ENCODE peak calls at places on chromosomes 4 and X, in ten cellular contexts. One of them, this sample, is unnamed. For H3K9me3, the result is how much of the 10 kb centered on the place peaks cover.

GRCh38 chrX:28719620-28720019 is 132.4 kb downstream of the IL1RAPL1 start:
- DNase-seq in ovary: no peak
- DNase-seq in mucosa of descending colon: no peak
- DNase-seq in K562: no peak
- DNase-seq in prostate gland: no peak
- DNase-seq in A673: no peak
- DNase-seq in left ventricle myocardium inferior: no peak
- DNase-seq in kidney: no peak
- DNase-seq in cardiac muscle cell: no peak
- DNase-seq in heart left ventricle: no peak
- DNase-seq in this sample: no peak

GRCh38 chr4:57055873-57056272 is 54.3 kb downstream of the IGFBP7 start:
- DNase-seq in ovary: no peak
- DNase-seq in mucosa of descending colon: no peak
- DNase-seq in K562: no peak
- DNase-seq in prostate gland: no peak
- DNase-seq in A673: no peak
- DNase-seq in left ventricle myocardium inferior: peak
- DNase-seq in kidney: no peak
- DNase-seq in cardiac muscle cell: no peak
- DNase-seq in heart left ventricle: peak
- DNase-seq in this sample: no peak

GRCh38 chr4:173212379-173212778 is 43.8 kb downstream of the GALNT7 start:
- DNase-seq in ovary: no peak
- DNase-seq in mucosa of descending colon: no peak
- DNase-seq in K562: no peak
- DNase-seq in prostate gland: no peak
- DNase-seq in A673: no peak
- DNase-seq in left ventricle myocardium inferior: no peak
- DNase-seq in kidney: no peak
- DNase-seq in cardiac muscle cell: no peak
- DNase-seq in heart left ventricle: no peak
- DNase-seq in this sample: no peak

GRCh38 chr4:48121180-48121579 is 12.9 kb downstream of the TXK start:
- DNase-seq in ovary: no peak
- DNase-seq in mucosa of descending colon: no peak
- DNase-seq in K562: no peak
- DNase-seq in prostate gland: no peak
- DNase-seq in A673: no peak
- DNase-seq in left ventricle myocardium inferior: no peak
- DNase-seq in kidney: no peak
- DNase-seq in cardiac muscle cell: no peak
- DNase-seq in heart left ventricle: no peak
- DNase-seq in this sample: no peak

GRCh38 chrX:7055386-7056137 is 92.0 kb upstream of the STS start:
- DNase-seq in ovary: no peak
- DNase-seq in mucosa of descending colon: peak
- DNase-seq in K562: peak
- DNase-seq in prostate gland: no peak
- DNase-seq in A673: no peak
- DNase-seq in left ventricle myocardium inferior: no peak
- DNase-seq in kidney: no peak
- DNase-seq in cardiac muscle cell: no peak
- DNase-seq in heart left ventricle: no peak
- DNase-seq in this sample: no peak

GRCh38 chrX:79065696-79066095 is 78.8 kb upstream of the GPR174 start:
- DNase-seq in ovary: no peak
- DNase-seq in mucosa of descending colon: no peak
- DNase-seq in K562: no peak
- DNase-seq in prostate gland: no peak
- DNase-seq in A673: no peak
- DNase-seq in left ventricle myocardium inferior: no peak
- DNase-seq in kidney: no peak
- DNase-seq in cardiac muscle cell: no peak
- DNase-seq in heart left ventricle: no peak
- DNase-seq in this sample: no peak

GRCh38 chr4:7746351-7747061 is 193.2 kb downstream of the AFAP1 start:
- DNase-seq in ovary: no peak
- DNase-seq in mucosa of descending colon: no peak
- DNase-seq in K562: no peak
- DNase-seq in prostate gland: no peak
- DNase-seq in A673: no peak
- DNase-seq in left ventricle myocardium inferior: no peak
- DNase-seq in kidney: no peak
- DNase-seq in cardiac muscle cell: no peak
- DNase-seq in heart left ventricle: no peak
- DNase-seq in this sample: no peak

GRCh38 chr4:76758290-76758882 is 139.6 kb downstream of the SOWAHB start:
- DNase-seq in ovary: no peak
- DNase-seq in mucosa of descending colon: peak
- DNase-seq in K562: peak
- DNase-seq in prostate gland: no peak
- DNase-seq in A673: peak
- DNase-seq in left ventricle myocardium inferior: no peak
- DNase-seq in kidney: no peak
- DNase-seq in cardiac muscle cell: peak
- DNase-seq in heart left ventricle: no peak
- DNase-seq in this sample: no peak

GRCh38 chr4:7362862-7363430 is 71.8 kb downstream of the PSAPL1 start:
- DNase-seq in ovary: no peak
- DNase-seq in mucosa of descending colon: no peak
- DNase-seq in K562: no peak
- DNase-seq in prostate gland: no peak
- DNase-seq in A673: no peak
- DNase-seq in left ventricle myocardium inferior: no peak
- DNase-seq in kidney: no peak
- DNase-seq in cardiac muscle cell: no peak
- DNase-seq in heart left ventricle: no peak
- DNase-seq in this sample: no peak

GRCh38 chrX:108396188-108396885 is 41.9 kb downstream of the COL4A6 start:
- DNase-seq in ovary: no peak
- DNase-seq in mucosa of descending colon: no peak
- DNase-seq in K562: no peak
- DNase-seq in prostate gland: peak
- DNase-seq in A673: no peak
- DNase-seq in left ventricle myocardium inferior: no peak
- DNase-seq in kidney: no peak
- DNase-seq in cardiac muscle cell: no peak
- DNase-seq in heart left ventricle: no peak
- DNase-seq in this sample: no peak

GRCh38 chr4:167897116-167897515 is 195.2 kb upstream of the ANXA10 start:
- DNase-seq in ovary: no peak
- DNase-seq in mucosa of descending colon: no peak
- DNase-seq in K562: no peak
- DNase-seq in prostate gland: peak
- DNase-seq in A673: peak
- DNase-seq in left ventricle myocardium inferior: no peak
- DNase-seq in kidney: no peak
- DNase-seq in cardiac muscle cell: peak
- DNase-seq in heart left ventricle: no peak
- DNase-seq in this sample: no peak

GRCh38 chr4:44670466-44671199 is 7.6 kb upstream of the GUF1 start:
- DNase-seq in ovary: no peak
- DNase-seq in mucosa of descending colon: no peak
- DNase-seq in K562: no peak
- DNase-seq in prostate gland: no peak
- DNase-seq in A673: peak
- DNase-seq in left ventricle myocardium inferior: no peak
- DNase-seq in kidney: no peak
- DNase-seq in cardiac muscle cell: peak
- DNase-seq in heart left ventricle: no peak
- DNase-seq in this sample: no peak

GRCh38 chr4:44679060-44679459 is 840 bp downstream of the GUF1 start:
- DNase-seq in ovary: no peak
- DNase-seq in mucosa of descending colon: no peak
- DNase-seq in K562: no peak
- DNase-seq in prostate gland: no peak
- DNase-seq in A673: no peak
- DNase-seq in left ventricle myocardium inferior: no peak
- DNase-seq in kidney: no peak
- DNase-seq in cardiac muscle cell: no peak
- DNase-seq in heart left ventricle: no peak
- DNase-seq in this sample: no peak

GRCh38 chr4:44671636-44672035 is 6.6 kb upstream of the GUF1 start:
- DNase-seq in ovary: no peak
- DNase-seq in mucosa of descending colon: no peak
- DNase-seq in K562: no peak
- DNase-seq in prostate gland: no peak
- DNase-seq in A673: no peak
- DNase-seq in left ventricle myocardium inferior: no peak
- DNase-seq in kidney: no peak
- DNase-seq in cardiac muscle cell: no peak
- DNase-seq in heart left ventricle: no peak
- DNase-seq in this sample: no peak

GRCh38 chr4:44678094-44679023 is at the start of gene GUF1:
- DNase-seq in ovary: peak
- DNase-seq in mucosa of descending colon: peak
- DNase-seq in K562: peak
- DNase-seq in prostate gland: peak
- DNase-seq in A673: peak
- DNase-seq in left ventricle myocardium inferior: peak
- DNase-seq in kidney: peak
- DNase-seq in cardiac muscle cell: peak
- DNase-seq in heart left ventricle: peak
- DNase-seq in this sample: peak

DNA sequence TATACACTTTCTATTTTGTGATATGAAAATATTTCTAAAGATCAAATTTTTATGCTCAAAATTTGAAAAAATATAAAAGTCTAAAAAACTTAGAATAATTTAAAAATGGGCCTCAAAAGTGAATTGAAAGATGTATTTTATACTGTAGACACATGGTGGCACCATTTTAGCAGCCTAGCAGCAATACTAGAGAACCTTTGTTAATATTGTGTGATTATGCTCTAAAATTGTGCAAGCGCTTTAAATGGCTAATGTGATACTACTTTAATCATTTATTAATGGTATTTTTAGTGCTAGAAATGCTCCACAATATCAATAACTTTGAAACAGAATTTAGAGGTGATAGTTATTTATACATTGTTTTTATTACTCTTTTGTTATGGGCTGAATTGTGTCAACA is 3.7 kb upstream of the GUF1 start:
- DNase-seq in ovary: no peak
- DNase-seq in mucosa of descending colon: no peak
- DNase-seq in K562: peak
- DNase-seq in prostate gland: no peak
- DNase-seq in A673: peak
- DNase-seq in left ventricle myocardium inferior: no peak
- DNase-seq in kidney: no peak
- DNase-seq in cardiac muscle cell: peak
- DNase-seq in heart left ventricle: no peak
- DNase-seq in this sample: no peak
- TF ChIP-seq CTCF in ovary: no peak
- TF ChIP-seq CTCF in mucosa of descending colon: no peak
- TF ChIP-seq CTCF in K562: no peak
- TF ChIP-seq CTCF in prostate gland: no peak
- TF ChIP-seq CTCF in A673: peak
- TF ChIP-seq CTCF in left ventricle myocardium inferior: no peak
- TF ChIP-seq CTCF in kidney: no peak
- TF ChIP-seq CTCF in cardiac muscle cell: no peak
- TF ChIP-seq CTCF in heart left ventricle: no peak
- TF ChIP-seq CTCF in this sample: no peak

DNA sequence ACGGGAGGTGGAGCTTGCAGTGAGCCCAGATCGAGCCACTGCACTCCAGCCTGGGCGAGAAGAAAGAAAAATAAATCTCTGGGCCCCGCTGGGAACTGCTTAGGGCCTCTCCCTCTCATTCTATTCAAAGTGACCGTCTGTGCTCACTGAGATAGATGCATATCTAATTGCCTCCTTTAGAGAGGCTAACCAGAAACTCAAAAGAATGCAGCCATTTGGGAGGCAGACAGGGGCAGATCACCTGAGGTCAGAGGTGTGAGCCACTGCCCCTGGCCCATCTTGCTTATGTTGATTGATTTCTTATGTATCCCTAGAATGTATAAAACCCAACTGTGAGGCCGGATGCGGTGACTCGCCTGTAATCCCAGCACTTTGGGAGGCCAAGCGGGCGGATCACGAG is 6.2 kb upstream of the CSF2RA start:
- DNase-seq in ovary: no peak
- DNase-seq in mucosa of descending colon: no peak
- DNase-seq in K562: no peak
- DNase-seq in prostate gland: no peak
- DNase-seq in A673: no peak
- DNase-seq in left ventricle myocardium inferior: no peak
- DNase-seq in kidney: no peak
- DNase-seq in cardiac muscle cell: no peak
- DNase-seq in heart left ventricle: no peak
- DNase-seq in this sample: no peak
- H3K9me3 ChIP-seq in ovary: under half
- H3K9me3 ChIP-seq in mucosa of descending colon: under half
- H3K9me3 ChIP-seq in K562: under half
- H3K9me3 ChIP-seq in prostate gland: under half
- H3K9me3 ChIP-seq in A673: under half
- H3K9me3 ChIP-seq in left ventricle myocardium inferior: under half
- H3K9me3 ChIP-seq in kidney: under half
- H3K9me3 ChIP-seq in cardiac muscle cell: under half
- H3K9me3 ChIP-seq in heart left ventricle: under half
- H3K9me3 ChIP-seq in this sample: under half

GRCh38 chr4:3318561-3319021 is 25.8 kb downstream of the RGS12 start:
- DNase-seq in ovary: no peak
- DNase-seq in mucosa of descending colon: no peak
- DNase-seq in K562: peak
- DNase-seq in prostate gland: no peak
- DNase-seq in A673: peak
- DNase-seq in left ventricle myocardium inferior: no peak
- DNase-seq in kidney: peak
- DNase-seq in cardiac muscle cell: no peak
- DNase-seq in heart left ventricle: no peak
- DNase-seq in this sample: peak
- TF ChIP-seq CTCF in ovary: no peak
- TF ChIP-seq CTCF in mucosa of descending colon: no peak
- TF ChIP-seq CTCF in K562: peak
- TF ChIP-seq CTCF in prostate gland: no peak
- TF ChIP-seq CTCF in A673: peak
- TF ChIP-seq CTCF in left ventricle myocardium inferior: peak
- TF ChIP-seq CTCF in kidney: peak
- TF ChIP-seq CTCF in cardiac muscle cell: no peak
- TF ChIP-seq CTCF in heart left ventricle: no peak
- TF ChIP-seq CTCF in this sample: peak

GRCh38 chrX:46737462-46737861 is 21.5 kb downstream of the SLC9A7 start:
- DNase-seq in ovary: no peak
- DNase-seq in mucosa of descending colon: no peak
- DNase-seq in K562: no peak
- DNase-seq in prostate gland: no peak
- DNase-seq in A673: no peak
- DNase-seq in left ventricle myocardium inferior: no peak
- DNase-seq in kidney: no peak
- DNase-seq in cardiac muscle cell: peak
- DNase-seq in heart left ventricle: no peak
- DNase-seq in this sample: no peak

GRCh38 chrX:46737041-46737440 is 21.9 kb downstream of the SLC9A7 start:
- DNase-seq in ovary: no peak
- DNase-seq in mucosa of descending colon: no peak
- DNase-seq in K562: no peak
- DNase-seq in prostate gland: no peak
- DNase-seq in A673: no peak
- DNase-seq in left ventricle myocardium inferior: no peak
- DNase-seq in kidney: no peak
- DNase-seq in cardiac muscle cell: peak
- DNase-seq in heart left ventricle: no peak
- DNase-seq in this sample: no peak

GRCh38 chrX:46735625-46736024 is 23.3 kb downstream of the SLC9A7 start:
- DNase-seq in ovary: no peak
- DNase-seq in mucosa of descending colon: no peak
- DNase-seq in K562: no peak
- DNase-seq in prostate gland: no peak
- DNase-seq in A673: no peak
- DNase-seq in left ventricle myocardium inferior: no peak
- DNase-seq in kidney: no peak
- DNase-seq in cardiac muscle cell: no peak
- DNase-seq in heart left ventricle: no peak
- DNase-seq in this sample: no peak

GRCh38 chrX:46739736-46740135 is 19.2 kb downstream of the SLC9A7 start:
- DNase-seq in ovary: no peak
- DNase-seq in mucosa of descending colon: no peak
- DNase-seq in K562: no peak
- DNase-seq in prostate gland: no peak
- DNase-seq in A673: no peak
- DNase-seq in left ventricle myocardium inferior: no peak
- DNase-seq in kidney: no peak
- DNase-seq in cardiac muscle cell: no peak
- DNase-seq in heart left ventricle: no peak
- DNase-seq in this sample: no peak
- H3K9me3 ChIP-seq in ovary: under half
- H3K9me3 ChIP-seq in mucosa of descending colon: under half
- H3K9me3 ChIP-seq in K562: under half
- H3K9me3 ChIP-seq in prostate gland: under half
- H3K9me3 ChIP-seq in A673: under half
- H3K9me3 ChIP-seq in left ventricle myocardium inferior: under half
- H3K9me3 ChIP-seq in kidney: under half
- H3K9me3 ChIP-seq in cardiac muscle cell: under half
- H3K9me3 ChIP-seq in heart left ventricle: under half
- H3K9me3 ChIP-seq in this sample: under half

This sample was measured in upper lobe of right lung.